ENCODE peak calls at places on chromosomes 12 and 14, in eight cellular contexts. L is neural progenitor cell, Z is cardiac muscle cell, R is heart right ventricle, V is Karpas-422, T is endothelial cell, B is A549, K is AG09309. M is an unnamed sample.

GRCh38 chr12:4649358-4649661 is 396 bp downstream of the NDUFA9 start:
- DNase-seq in L (no peak), Z (no peak), R (no peak), V (no peak), T (no peak), B (no peak), K (no peak), M (no peak)

GRCh38 chr14:100122481-100123215 is 36.8 kb downstream of the DEGS2 start:
- DNase-seq in L (no peak), Z (no peak), R (no peak), V (peak; percentile 60), T (no peak), B (no peak), K (no peak), M (no peak)

GRCh38 chr14:100281286-100282082 is 24.8 kb downstream of the SLC25A29 start:
- DNase-seq in L (no peak), Z (no peak), R (no peak), V (no peak), T (no peak), B (no peak), K (no peak), M (no peak)

GRCh38 chr12:6958609-6959375 is 7.6 kb downstream of the PTPN6 start:
- DNase-seq in L (no peak), Z (no peak), R (peak; percentile 56), V (peak; percentile 82), T (no peak), B (no peak), K (no peak), M (no peak)

GRCh38 chr12:49956663-49957569 is 4.8 kb upstream of the AQP5 start:
- DNase-seq in L (no peak), Z (no peak), R (no peak), V (peak; percentile 81), T (no peak), B (no peak), K (no peak), M (no peak)

GRCh38 chr14:36944307-36945010 is 227.9 kb downstream of the SLC25A21 start:
- DNase-seq in L (no peak), Z (no peak), R (no peak), V (no peak), T (no peak), B (peak; percentile 22), K (no peak), M (no peak)

GRCh38 chr12:88726806-88727722 is 146.8 kb upstream of the KITLG start:
- DNase-seq in L (no peak), Z (no peak), R (no peak), V (no peak), T (no peak), B (no peak), K (no peak), M (no peak)

GRCh38 chr14:35480119-35480769 is 53.7 kb upstream of the INSM2 start:
- DNase-seq in L (no peak), Z (no peak), R (no peak), V (no peak), T (no peak), B (no peak), K (no peak), M (no peak)

GRCh38 chr12:104521731-104522130 is 65.0 kb downstream of the CHST11 start:
- DNase-seq in L (no peak), Z (no peak), R (no peak), V (no peak), T (no peak), B (no peak), K (no peak), M (no peak)

GRCh38 chr12:112815589-112816321 is 24.2 kb downstream of the RPH3A start:
- DNase-seq in L (no peak), Z (peak; percentile 45), R (no peak), V (no peak), T (no peak), B (no peak), K (no peak), M (peak; percentile 91)

GRCh38 chr12:59934486-59934885 is 338.7 kb downstream of the SLC16A7 start:
- DNase-seq in L (no peak), Z (no peak), R (no peak), V (no peak), T (no peak), B (no peak), K (no peak), M (no peak)

GRCh38 chr14:90783344-90783743 is 32.9 kb downstream of the TTC7B start:
- DNase-seq in L (no peak), Z (no peak), R (no peak), V (no peak), T (no peak), B (no peak), K (no peak), M (no peak)

GRCh38 chr12:64633940-64634337 is 23.6 kb downstream of the RASSF3 start:
- DNase-seq in L (no peak), Z (no peak), R (no peak), V (no peak), T (no peak), B (peak; percentile 92), K (no peak), M (no peak)